ENCODE peak calls at places on chromosomes 7 and 10, in ten cellular contexts. Y is activated naive CD4-positive, alpha-beta T cell treated with anti-CD3 and anti-CD28 coated beads for 36 hours; I is kidney epithelial cell; M is Peyer's patch; W is hippocampal formation; S is caudate nucleus; J is stimulated activated CD4-positive, alpha-beta T cell treated with anti-CD3 and anti-CD28 coated beads, Interleukin-4, amount 100 ng/mL, for 4 hours; L is iPS-NIHi11; H is GM19239; N is HFF-Myc. Z is an unnamed sample.

GRCh38 chr10:61024801-61025201 is 80.8 kb upstream of the RHOBTB1 start:
- DNase-seq in Y (no peak), I (no peak), M (no peak), W (peak), S (no peak), J (no peak), L (peak), H (no peak), N (no peak), Z (no peak)

GRCh38 chr10:49081532-49082275 is 33.6 kb downstream of the VSTM4 start:
- DNase-seq in Y (no peak), I (no peak), M (no peak), W (peak), S (no peak), J (no peak), L (peak), H (no peak), N (no peak), Z (no peak)

GRCh38 chr10:133530506-133530905 is 3.3 kb downstream of the CYP2E1 start:
- DNase-seq in Y (no peak), I (no peak), M (no peak), W (no peak), S (no peak), J (no peak), L (no peak), H (no peak), N (no peak), Z (no peak)

GRCh38 chr7:31744294-31744874 is 57.4 kb downstream of the PPP1R17 start:
- DNase-seq in Y (peak), I (peak), M (peak), W (peak), S (peak), J (no peak), L (peak), H (peak), N (peak), Z (peak)

GRCh38 chr7:55438765-55439525 is 73.8 kb downstream of the LANCL2 start:
- DNase-seq in Y (peak), I (no peak), M (no peak), W (no peak), S (no peak), J (no peak), L (peak), H (no peak), N (no peak), Z (no peak)

GRCh38 chr10:122592161-122592560 is 31.6 kb downstream of the DMBT1 start:
- DNase-seq in Y (no peak), I (no peak), M (no peak), W (no peak), S (no peak), J (no peak), L (no peak), H (no peak), N (no peak), Z (no peak)

GRCh38 chr7:35702541-35702940 is 7.6 kb upstream of the HERPUD2 start:
- DNase-seq in Y (no peak), I (no peak), M (no peak), W (no peak), S (no peak), J (no peak), L (no peak), H (no peak), N (no peak), Z (no peak)

GRCh38 chr7:141974831-141975230 is 1.3 kb upstream of the TAS2R38 start:
- DNase-seq in Y (peak), I (no peak), M (no peak), W (no peak), S (no peak), J (no peak), L (no peak), H (no peak), N (no peak), Z (peak)

GRCh38 chr10:16856567-16856966 is 39.3 kb upstream of the RSU1 start:
- DNase-seq in Y (no peak), I (no peak), M (no peak), W (no peak), S (no peak), J (no peak), L (peak), H (no peak), N (no peak), Z (no peak)

GRCh38 chr7:138359891-138360582 is 100.0 kb upstream of the TRIM24 start:
- DNase-seq in Y (no peak), I (no peak), M (no peak), W (no peak), S (no peak), J (no peak), L (peak), H (no peak), N (no peak), Z (no peak)

GRCh38 chr7:1252543-1253090 is 19.9 kb downstream of the UNCX start:
- DNase-seq in Y (no peak), I (no peak), M (no peak), W (no peak), S (no peak), J (no peak), L (no peak), H (no peak), N (no peak), Z (no peak)

GRCh38 chr10:89373916-89374711 is 3.7 kb upstream of the IFIT1B start:
- DNase-seq in Y (no peak), I (peak), M (peak), W (peak), S (peak), J (no peak), L (no peak), H (no peak), N (no peak), Z (no peak)

GRCh38 chr7:148567524-148567923 is 23.0 kb upstream of the C7orf33 start:
- DNase-seq in Y (no peak), I (no peak), M (no peak), W (no peak), S (no peak), J (no peak), L (peak), H (no peak), N (no peak), Z (no peak)

GRCh38 chr10:24363070-24363469 is 154.1 kb downstream of the KIAA1217 start:
- DNase-seq in Y (no peak), I (no peak), M (no peak), W (no peak), S (no peak), J (no peak), L (no peak), H (no peak), N (no peak), Z (no peak)

GRCh38 chr7:115135769-115136410 is 214.0 kb downstream of the MDFIC start:
- DNase-seq in Y (no peak), I (no peak), M (no peak), W (no peak), S (no peak), J (no peak), L (peak), H (no peak), N (no peak), Z (no peak)

GRCh38 chr10:131848741-131849590 is 51.8 kb upstream of the PPP2R2D start:
- DNase-seq in Y (no peak), I (no peak), M (peak), W (no peak), S (no peak), J (no peak), L (no peak), H (no peak), N (no peak), Z (no peak)

GRCh38 chr7:98289333-98289875 is 7.9 kb downstream of the BRI3 start:
- DNase-seq in Y (no peak), I (no peak), M (no peak), W (no peak), S (no peak), J (no peak), L (no peak), H (no peak), N (no peak), Z (no peak)

GRCh38 chr7:134083766-134084487 is 43.2 kb upstream of the LRGUK start:
- DNase-seq in Y (no peak), I (no peak), M (no peak), W (no peak), S (no peak), J (no peak), L (no peak), H (no peak), N (no peak), Z (no peak)

GRCh38 chr10:32415361-32415760 is 30.6 kb upstream of the CCDC7 start:
- DNase-seq in Y (no peak), I (no peak), M (no peak), W (no peak), S (no peak), J (no peak), L (no peak), H (no peak), N (no peak), Z (no peak)